ENCODE peak calls at places on chromosome 15, in six cellular contexts. One of them, this sample, is unnamed.

GRCh38 chr15:88902491-88902835 is 7.1 kb upstream of the HAPLN3 start:
- DNase-seq in neural progenitor cell: no peak
- DNase-seq in brain microvascular endothelial cell: no peak
- DNase-seq in fibroblast of mammary gland: no peak
- DNase-seq in Peyer's patch: no peak
- DNase-seq in PC-9: no peak
- DNase-seq in this sample: no peak

GRCh38 chr15:89026167-89026566 is 62.1 kb upstream of the ABHD2 start:
- DNase-seq in fibroblast of mammary gland: no peak
- DNase-seq in PC-9: no peak
- DNase-seq in neural progenitor cell: no peak
- DNase-seq in brain microvascular endothelial cell: no peak
- DNase-seq in Peyer's patch: no peak
- DNase-seq in this sample: no peak

GRCh38 chr15:52651868-52652267 is 27.3 kb downstream of the ATOSA start:
- DNase-seq in Peyer's patch: no peak
- DNase-seq in PC-9: no peak
- DNase-seq in fibroblast of mammary gland: peak; percentile 96
- DNase-seq in brain microvascular endothelial cell: peak; percentile 92
- DNase-seq in neural progenitor cell: peak; percentile 84
- DNase-seq in this sample: peak; percentile 95

GRCh38 chr15:92934706-92935105 is 34.6 kb downstream of the CHD2 start:
- DNase-seq in Peyer's patch: no peak
- DNase-seq in PC-9: no peak
- DNase-seq in brain microvascular endothelial cell: no peak
- DNase-seq in fibroblast of mammary gland: no peak
- DNase-seq in neural progenitor cell: no peak
- DNase-seq in this sample: no peak

GRCh38 chr15:95979286-95979685 is 351.2 kb upstream of the NR2F2 start:
- DNase-seq in Peyer's patch: no peak
- DNase-seq in fibroblast of mammary gland: no peak
- DNase-seq in neural progenitor cell: no peak
- DNase-seq in brain microvascular endothelial cell: no peak
- DNase-seq in PC-9: no peak
- DNase-seq in this sample: no peak

GRCh38 chr15:60616147-60616546 is 137.2 kb upstream of the ICE2 start:
- DNase-seq in fibroblast of mammary gland: no peak
- DNase-seq in PC-9: no peak
- DNase-seq in brain microvascular endothelial cell: no peak
- DNase-seq in neural progenitor cell: no peak
- DNase-seq in Peyer's patch: no peak
- DNase-seq in this sample: no peak

GRCh38 chr15:58933311-58934113 is at the start of gene SLTM:
- DNase-seq in neural progenitor cell: peak; percentile 98
- DNase-seq in brain microvascular endothelial cell: peak; percentile 89
- DNase-seq in fibroblast of mammary gland: peak; percentile 94
- DNase-seq in PC-9: peak; percentile 89
- DNase-seq in Peyer's patch: peak; percentile 97
- DNase-seq in this sample: peak; percentile 97

GRCh38 chr15:61556037-61556648 is 327.0 kb upstream of the RORA start:
- DNase-seq in fibroblast of mammary gland: peak; percentile 55
- DNase-seq in neural progenitor cell: no peak
- DNase-seq in brain microvascular endothelial cell: peak; percentile 79
- DNase-seq in Peyer's patch: no peak
- DNase-seq in PC-9: no peak
- DNase-seq in this sample: peak; percentile 8

GRCh38 chr15:61480863-61481262 is 251.8 kb upstream of the RORA start:
- DNase-seq in neural progenitor cell: peak; percentile 16
- DNase-seq in PC-9: no peak
- DNase-seq in fibroblast of mammary gland: no peak
- DNase-seq in brain microvascular endothelial cell: peak; percentile 28
- DNase-seq in Peyer's patch: no peak
- DNase-seq in this sample: no peak

GRCh38 chr15:57676578-57676977 is 29.9 kb upstream of the POLR2M start:
- DNase-seq in Peyer's patch: no peak
- DNase-seq in brain microvascular endothelial cell: no peak
- DNase-seq in neural progenitor cell: no peak
- DNase-seq in fibroblast of mammary gland: no peak
- DNase-seq in PC-9: no peak
- DNase-seq in this sample: peak; percentile 14

GRCh38 chr15:78714890-78715289 is 73.9 kb upstream of the CHRNB4 start:
- DNase-seq in PC-9: no peak
- DNase-seq in fibroblast of mammary gland: peak; percentile 47
- DNase-seq in Peyer's patch: no peak
- DNase-seq in neural progenitor cell: no peak
- DNase-seq in brain microvascular endothelial cell: no peak
- DNase-seq in this sample: no peak

GRCh38 chr15:48579945-48580671 is 65.4 kb downstream of the FBN1 start:
- DNase-seq in brain microvascular endothelial cell: no peak
- DNase-seq in neural progenitor cell: no peak
- DNase-seq in PC-9: no peak
- DNase-seq in fibroblast of mammary gland: peak; percentile 51
- DNase-seq in Peyer's patch: no peak
- DNase-seq in this sample: peak; percentile 61

GRCh38 chr15:31399544-31400171 is 73.0 kb downstream of the KLF13 start:
- DNase-seq in brain microvascular endothelial cell: peak; percentile 56
- DNase-seq in PC-9: no peak
- DNase-seq in fibroblast of mammary gland: peak; percentile 86
- DNase-seq in Peyer's patch: no peak
- DNase-seq in neural progenitor cell: no peak
- DNase-seq in this sample: no peak

GRCh38 chr15:43187544-43188155 is 2.4 kb downstream of the CCNDBP1 start:
- DNase-seq in Peyer's patch: no peak
- DNase-seq in brain microvascular endothelial cell: peak; percentile 56
- DNase-seq in PC-9: no peak
- DNase-seq in fibroblast of mammary gland: peak; percentile 70
- DNase-seq in neural progenitor cell: peak; percentile 64
- DNase-seq in this sample: peak; percentile 60

GRCh38 chr15:29789871-29790270 is 32.4 kb downstream of the TJP1 start:
- DNase-seq in PC-9: no peak
- DNase-seq in brain microvascular endothelial cell: no peak
- DNase-seq in fibroblast of mammary gland: no peak
- DNase-seq in Peyer's patch: no peak
- DNase-seq in neural progenitor cell: no peak
- DNase-seq in this sample: peak; percentile 66

GRCh38 chr15:59685737-59686297 is 3.3 kb downstream of the BNIP2 start:
- DNase-seq in neural progenitor cell: no peak
- DNase-seq in Peyer's patch: no peak
- DNase-seq in brain microvascular endothelial cell: no peak
- DNase-seq in fibroblast of mammary gland: peak; percentile 72
- DNase-seq in PC-9: no peak
- DNase-seq in this sample: peak; percentile 58

GRCh38 chr15:51089699-51090098 is 5.0 kb downstream of the TNFAIP8L3 start:
- DNase-seq in fibroblast of mammary gland: peak; percentile 92
- DNase-seq in neural progenitor cell: no peak
- DNase-seq in Peyer's patch: no peak
- DNase-seq in brain microvascular endothelial cell: no peak
- DNase-seq in PC-9: no peak
- DNase-seq in this sample: peak; percentile 28

GRCh38 chr15:59453474-59454215 is 15.7 kb downstream of the FAM81A start:
- DNase-seq in brain microvascular endothelial cell: no peak
- DNase-seq in neural progenitor cell: no peak
- DNase-seq in Peyer's patch: no peak
- DNase-seq in fibroblast of mammary gland: no peak
- DNase-seq in PC-9: no peak
- DNase-seq in this sample: no peak

GRCh38 chr15:90482124-90483011 is 47.4 kb upstream of the CRTC3 start:
- DNase-seq in brain microvascular endothelial cell: peak; percentile 44
- DNase-seq in PC-9: peak; percentile 24
- DNase-seq in neural progenitor cell: peak; percentile 59
- DNase-seq in Peyer's patch: no peak
- DNase-seq in fibroblast of mammary gland: peak; percentile 68
- DNase-seq in this sample: peak; percentile 66

GRCh38 chr15:52018693-52019393 is at the start of gene MAPK6:
- DNase-seq in brain microvascular endothelial cell: peak; percentile 85
- DNase-seq in fibroblast of mammary gland: peak; percentile 90
- DNase-seq in neural progenitor cell: peak; percentile 95
- DNase-seq in Peyer's patch: peak; percentile 95
- DNase-seq in PC-9: peak; percentile 90
- DNase-seq in this sample: peak; percentile 94

GRCh38 chr15:76752549-76752948 is 152.6 kb downstream of the SCAPER start:
- DNase-seq in PC-9: no peak
- DNase-seq in neural progenitor cell: no peak
- DNase-seq in fibroblast of mammary gland: no peak
- DNase-seq in Peyer's patch: no peak
- DNase-seq in brain microvascular endothelial cell: no peak
- DNase-seq in this sample: no peak

GRCh38 chr15:66682865-66683264 is 19.2 kb upstream of the SMAD6 start:
- DNase-seq in brain microvascular endothelial cell: peak; percentile 38
- DNase-seq in neural progenitor cell: no peak
- DNase-seq in PC-9: no peak
- DNase-seq in fibroblast of mammary gland: peak; percentile 56
- DNase-seq in Peyer's patch: no peak
- DNase-seq in this sample: no peak

GRCh38 chr15:101664303-101664913 is 12.2 kb upstream of the TM2D3 start:
- DNase-seq in Peyer's patch: no peak
- DNase-seq in fibroblast of mammary gland: peak; percentile 28
- DNase-seq in neural progenitor cell: peak; percentile 36
- DNase-seq in PC-9: no peak
- DNase-seq in brain microvascular endothelial cell: no peak
- DNase-seq in this sample: peak; percentile 31

GRCh38 chr15:89429023-89429422 is 67.4 kb downstream of the RHCG start:
- DNase-seq in neural progenitor cell: no peak
- DNase-seq in Peyer's patch: no peak
- DNase-seq in fibroblast of mammary gland: no peak
- DNase-seq in PC-9: peak; percentile 25
- DNase-seq in brain microvascular endothelial cell: no peak
- DNase-seq in this sample: no peak

GRCh38 chr15:39578851-39579486 is 1.9 kb upstream of the THBS1 start:
- DNase-seq in Peyer's patch: no peak
- DNase-seq in brain microvascular endothelial cell: no peak
- DNase-seq in neural progenitor cell: peak; percentile 50
- DNase-seq in PC-9: no peak
- DNase-seq in fibroblast of mammary gland: peak; percentile 13
- DNase-seq in this sample: no peak
- H3K4me3 ChIP-seq in Peyer's patch: no peak overlapping the region
- H3K4me3 ChIP-seq in brain microvascular endothelial cell: no peak overlapping the region
- H3K4me3 ChIP-seq in neural progenitor cell: no peak overlapping the region
- H3K4me3 ChIP-seq in PC-9: peak overlapping the region; percentile 70
- H3K4me3 ChIP-seq in fibroblast of mammary gland: peak overlapping the region; percentile 56
- H3K4me3 ChIP-seq in this sample: peak overlapping the region; percentile 80

DNA sequence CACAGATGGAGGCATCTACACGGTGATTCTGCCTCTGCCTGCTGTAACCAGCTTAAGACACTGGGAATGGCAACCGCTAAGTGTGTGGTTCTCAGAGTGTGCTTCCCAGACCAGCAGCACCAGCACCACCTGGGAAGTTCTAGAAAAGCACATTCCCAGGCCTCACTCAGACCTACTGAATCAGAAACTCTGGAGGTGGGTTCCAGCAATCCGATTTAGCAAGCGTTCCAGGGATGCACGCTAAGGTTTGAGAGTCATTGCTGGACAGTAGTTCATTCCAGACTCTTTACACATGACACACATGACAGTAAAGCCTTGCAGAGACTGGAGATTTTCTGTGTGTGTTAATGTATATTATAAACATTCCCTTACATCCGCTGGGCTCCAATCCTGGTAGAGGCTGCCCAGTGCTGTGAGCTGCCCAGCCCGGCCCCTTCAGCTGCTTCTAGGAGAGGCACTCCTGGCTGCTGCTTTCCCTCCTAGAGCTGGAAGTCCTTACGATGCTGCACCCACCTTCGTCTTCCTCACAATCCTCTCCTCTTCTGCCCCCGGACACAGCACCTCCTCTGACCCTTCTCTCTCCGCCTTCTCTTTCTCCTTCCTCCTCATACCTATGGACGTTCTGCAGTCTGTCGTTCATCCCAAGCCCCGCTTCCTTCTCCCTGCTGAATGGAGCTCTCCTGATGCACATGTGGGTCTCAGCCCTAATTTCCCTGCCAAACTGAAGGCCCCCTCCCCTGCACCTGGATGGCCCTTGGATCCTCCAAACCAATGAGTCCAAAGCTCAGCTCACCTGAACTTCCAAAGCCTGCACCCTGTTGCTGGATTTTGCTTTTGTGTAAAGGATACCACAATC is 44.4 kb downstream of the ITGA11 start:
- DNase-seq in PC-9: no peak
- DNase-seq in Peyer's patch: no peak
- DNase-seq in fibroblast of mammary gland: no peak
- DNase-seq in brain microvascular endothelial cell: no peak
- DNase-seq in neural progenitor cell: no peak
- DNase-seq in this sample: peak; percentile 56
- TF ChIP-seq CTCF in PC-9: no peak
- TF ChIP-seq CTCF in Peyer's patch: no peak
- TF ChIP-seq CTCF in fibroblast of mammary gland: no peak
- TF ChIP-seq CTCF in brain microvascular endothelial cell: no peak
- TF ChIP-seq CTCF in neural progenitor cell: no peak
- TF ChIP-seq CTCF in this sample: no peak

GRCh38 chr15:34435658-34436057 is 1.9 kb downstream of the GOLGA8A start:
- DNase-seq in Peyer's patch: no peak
- DNase-seq in neural progenitor cell: peak; percentile 3
- DNase-seq in brain microvascular endothelial cell: no peak
- DNase-seq in PC-9: no peak
- DNase-seq in fibroblast of mammary gland: no peak
- DNase-seq in this sample: no peak
- H3K4me3 ChIP-seq in Peyer's patch: no peak overlapping the region
- H3K4me3 ChIP-seq in neural progenitor cell: peak overlapping the region; percentile 86
- H3K4me3 ChIP-seq in brain microvascular endothelial cell: no peak overlapping the region
- H3K4me3 ChIP-seq in PC-9: peak overlapping the region; percentile 62
- H3K4me3 ChIP-seq in fibroblast of mammary gland: no peak overlapping the region
- H3K4me3 ChIP-seq in this sample: no peak overlapping the region

GRCh38 chr15:80371924-80372323 is 32.3 kb upstream of the ARNT2 start:
- DNase-seq in brain microvascular endothelial cell: no peak
- DNase-seq in neural progenitor cell: no peak
- DNase-seq in Peyer's patch: no peak
- DNase-seq in PC-9: no peak
- DNase-seq in fibroblast of mammary gland: no peak
- DNase-seq in this sample: no peak

GRCh38 chr15:80367661-80368060 is 36.5 kb upstream of the ARNT2 start:
- DNase-seq in brain microvascular endothelial cell: no peak
- DNase-seq in fibroblast of mammary gland: peak; percentile 4
- DNase-seq in neural progenitor cell: no peak
- DNase-seq in Peyer's patch: no peak
- DNase-seq in PC-9: no peak
- DNase-seq in this sample: no peak

DNA sequence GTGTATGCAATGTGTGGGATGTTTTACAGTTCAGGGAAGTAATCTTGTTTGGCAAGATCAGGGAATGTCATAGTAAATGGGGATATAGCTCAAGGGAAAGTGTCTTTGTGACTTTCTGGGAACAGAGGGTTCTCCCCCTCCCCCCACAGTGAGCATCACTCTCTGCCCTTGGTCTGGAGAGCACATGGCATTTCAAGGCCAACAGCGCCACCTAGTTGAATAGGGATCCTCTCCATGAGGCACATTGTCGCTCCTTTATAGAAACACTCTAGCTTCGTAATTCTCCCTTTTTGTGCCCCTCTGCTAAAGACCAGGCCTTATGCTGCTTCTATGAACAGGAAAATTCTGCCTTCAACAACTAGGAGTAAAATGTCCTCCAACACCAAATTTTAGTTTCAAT is 37.1 kb upstream of the ARNT2 start:
- DNase-seq in Peyer's patch: no peak
- DNase-seq in neural progenitor cell: peak; percentile 34
- DNase-seq in brain microvascular endothelial cell: peak; percentile 3
- DNase-seq in fibroblast of mammary gland: peak; percentile 35
- DNase-seq in PC-9: peak; percentile 10
- DNase-seq in this sample: peak; percentile 32
- TF ChIP-seq CTCF in Peyer's patch: no peak
- TF ChIP-seq CTCF in neural progenitor cell: peak; percentile 44
- TF ChIP-seq CTCF in brain microvascular endothelial cell: peak; percentile 42
- TF ChIP-seq CTCF in fibroblast of mammary gland: peak; percentile 29
- TF ChIP-seq CTCF in PC-9: peak; percentile 55
- TF ChIP-seq CTCF in this sample: peak; percentile 47

This sample was measured in fibroblast of villous mesenchyme.